ENCODE peak calls at places on chromosome 2, in seven cellular contexts. One of them, this sample, is unnamed.

GRCh38 chr2:138476940-138477339 is 24.6 kb upstream of the SPOPL start:
- DNase-seq in stimulated activated CD8-positive, alpha-beta memory T cell treated with anti-CD3 and anti-CD28 coated beads, Interleukin-4, amount 100 ng/mL, for 1 hour: no peak
- DNase-seq in mucosa of gallbladder: no peak
- DNase-seq in aorta: no peak
- DNase-seq in activated B cell treated with CpG ODN at 0.5 μM for 24 hours: no peak
- DNase-seq in esophagus squamous epithelium: no peak
- DNase-seq in ecto neural progenitor cell: no peak
- DNase-seq in this sample: no peak

GRCh38 chr2:3870222-3870621 is 166.8 kb downstream of the DCDC2C start:
- DNase-seq in stimulated activated CD8-positive, alpha-beta memory T cell treated with anti-CD3 and anti-CD28 coated beads, Interleukin-4, amount 100 ng/mL, for 1 hour: no peak
- DNase-seq in mucosa of gallbladder: no peak
- DNase-seq in ecto neural progenitor cell: no peak
- DNase-seq in esophagus squamous epithelium: no peak
- DNase-seq in activated B cell treated with CpG ODN at 0.5 μM for 24 hours: no peak
- DNase-seq in aorta: no peak
- DNase-seq in this sample: no peak

GRCh38 chr2:197883354-197884032 is 79.1 kb downstream of the PLCL1 start:
- DNase-seq in activated B cell treated with CpG ODN at 0.5 μM for 24 hours: no peak
- DNase-seq in esophagus squamous epithelium: no peak
- DNase-seq in mucosa of gallbladder: no peak
- DNase-seq in ecto neural progenitor cell: no peak
- DNase-seq in stimulated activated CD8-positive, alpha-beta memory T cell treated with anti-CD3 and anti-CD28 coated beads, Interleukin-4, amount 100 ng/mL, for 1 hour: no peak
- DNase-seq in aorta: no peak
- DNase-seq in this sample: peak

GRCh38 chr2:189927823-189928222 is 134.7 kb downstream of the MSTN start:
- DNase-seq in mucosa of gallbladder: no peak
- DNase-seq in stimulated activated CD8-positive, alpha-beta memory T cell treated with anti-CD3 and anti-CD28 coated beads, Interleukin-4, amount 100 ng/mL, for 1 hour: no peak
- DNase-seq in ecto neural progenitor cell: no peak
- DNase-seq in aorta: no peak
- DNase-seq in activated B cell treated with CpG ODN at 0.5 μM for 24 hours: no peak
- DNase-seq in esophagus squamous epithelium: no peak
- DNase-seq in this sample: peak

GRCh38 chr2:238568455-238569414 is 142.0 kb downstream of the ASB1 start:
- DNase-seq in ecto neural progenitor cell: no peak
- DNase-seq in aorta: no peak
- DNase-seq in mucosa of gallbladder: no peak
- DNase-seq in stimulated activated CD8-positive, alpha-beta memory T cell treated with anti-CD3 and anti-CD28 coated beads, Interleukin-4, amount 100 ng/mL, for 1 hour: no peak
- DNase-seq in activated B cell treated with CpG ODN at 0.5 μM for 24 hours: no peak
- DNase-seq in esophagus squamous epithelium: no peak
- DNase-seq in this sample: no peak

GRCh38 chr2:54380627-54381026 is 75.5 kb upstream of the SPTBN1 start:
- DNase-seq in esophagus squamous epithelium: no peak
- DNase-seq in mucosa of gallbladder: no peak
- DNase-seq in ecto neural progenitor cell: no peak
- DNase-seq in aorta: no peak
- DNase-seq in activated B cell treated with CpG ODN at 0.5 μM for 24 hours: no peak
- DNase-seq in stimulated activated CD8-positive, alpha-beta memory T cell treated with anti-CD3 and anti-CD28 coated beads, Interleukin-4, amount 100 ng/mL, for 1 hour: no peak
- DNase-seq in this sample: no peak

GRCh38 chr2:37654932-37655331 is 16.5 kb downstream of the CDC42EP3 start:
- DNase-seq in esophagus squamous epithelium: no peak
- DNase-seq in mucosa of gallbladder: no peak
- DNase-seq in stimulated activated CD8-positive, alpha-beta memory T cell treated with anti-CD3 and anti-CD28 coated beads, Interleukin-4, amount 100 ng/mL, for 1 hour: no peak
- DNase-seq in aorta: no peak
- DNase-seq in activated B cell treated with CpG ODN at 0.5 μM for 24 hours: no peak
- DNase-seq in ecto neural progenitor cell: no peak
- DNase-seq in this sample: no peak

GRCh38 chr2:1793001-1793867 is 48.9 kb upstream of the PXDN start:
- DNase-seq in mucosa of gallbladder: no peak
- DNase-seq in activated B cell treated with CpG ODN at 0.5 μM for 24 hours: no peak
- DNase-seq in stimulated activated CD8-positive, alpha-beta memory T cell treated with anti-CD3 and anti-CD28 coated beads, Interleukin-4, amount 100 ng/mL, for 1 hour: no peak
- DNase-seq in esophagus squamous epithelium: no peak
- DNase-seq in aorta: peak
- DNase-seq in ecto neural progenitor cell: no peak
- DNase-seq in this sample: no peak